ENCODE peak calls at places on chromosomes 12 and 14, in six cellular contexts. O, Q, M, A, X and S are unnamed samples.

GRCh38 chr12:122395319-122395718 is 27.1 kb downstream of the CLIP1 start:
- DNase-seq in M (no peak), Q (peak), A (peak), X (no peak), O (no peak), S (no peak)

GRCh38 chr12:71594214-71594948 is 69.3 kb downstream of the ZFC3H1 start:
- DNase-seq in X (no peak), Q (peak), A (no peak), M (no peak), O (peak), S (no peak)

GRCh38 chr12:124388679-124389536 is 94.0 kb downstream of the RFLNA start:
- DNase-seq in M (peak), Q (peak), X (peak), O (peak), A (peak), S (peak)

GRCh38 chr12:4027412-4027811 is 154.2 kb upstream of the PARP11 start:
- DNase-seq in A (no peak), M (no peak), Q (no peak), X (peak), O (no peak), S (no peak)

GRCh38 chr12:52246720-52247621 is 13.9 kb downstream of the KRT7 start:
- DNase-seq in A (no peak), O (no peak), X (no peak), M (peak), Q (no peak), S (no peak)

GRCh38 chr12:57836442-57837375 is 9.8 kb downstream of the CTDSP2 start:
- DNase-seq in O (peak), Q (peak), A (peak), X (peak), M (peak), S (peak)

GRCh38 chr14:79278798-79279644 is 932.3 kb downstream of the DIO2 start:
- DNase-seq in A (peak), Q (peak), M (peak), X (peak), O (peak), S (no peak)

GRCh38 chr14:77139540-77140342 is 1.9 kb downstream of the ZDHHC22 start:
- DNase-seq in M (peak), A (peak), O (peak), Q (no peak), X (peak), S (no peak)

GRCh38 chr12:12190087-12190809 is 76.6 kb downstream of the LRP6 start:
- DNase-seq in X (no peak), O (no peak), A (peak), M (no peak), Q (peak), S (no peak)

GRCh38 chr12:118330421-118331018 is 42.2 kb downstream of the TAOK3 start:
- DNase-seq in M (peak), Q (peak), O (no peak), A (peak), X (no peak), S (no peak)

GRCh38 chr14:100291305-100292075 is 14.8 kb downstream of the SLC25A29 start:
- DNase-seq in X (peak), A (no peak), M (peak), Q (no peak), O (no peak), S (no peak)

GRCh38 chr12:22670762-22671161 is 45.8 kb downstream of the ETNK1 start:
- DNase-seq in O (no peak), A (no peak), Q (no peak), M (no peak), X (no peak), S (no peak)

GRCh38 chr14:55438066-55438683 is 2.2 kb downstream of the TBPL2 start:
- DNase-seq in Q (peak), M (peak), A (peak), O (peak), X (no peak), S (peak)

GRCh38 chr14:94601961-94602391 is 10.2 kb upstream of the SERPINA3 start:
- DNase-seq in Q (peak), X (no peak), A (peak), O (peak), M (no peak), S (peak)

GRCh38 chr12:56202366-56202765 is 13.1 kb upstream of the SMARCC2 start:
- DNase-seq in M (no peak), A (no peak), Q (no peak), O (no peak), X (no peak), S (no peak)

GRCh38 chr12:48618541-48618940 is 48.7 kb upstream of the LALBA start:
- DNase-seq in M (peak), O (peak), Q (peak), X (no peak), A (peak), S (peak)

GRCh38 chr12:46400406-46400805 is 27.8 kb upstream of the SLC38A2 start:
- DNase-seq in A (peak), M (no peak), Q (no peak), X (no peak), O (no peak), S (no peak)

GRCh38 chr14:94395306-94395899 is 7.0 kb upstream of the SERPINA1 start:
- DNase-seq in A (no peak), O (no peak), X (no peak), Q (no peak), M (no peak), S (no peak)

GRCh38 chr12:91326043-91327027 is 143.7 kb upstream of the DCN start:
- DNase-seq in X (no peak), A (peak), M (peak), O (peak), Q (peak), S (no peak)

GRCh38 chr14:105026033-105026785 is 5.3 kb upstream of the CDCA4 start:
- DNase-seq in O (no peak), Q (peak), M (peak), X (no peak), A (peak), S (no peak)

GRCh38 chr14:88189040-88189839 is 133.8 kb downstream of the KCNK10 start:
- DNase-seq in Q (peak), A (peak), M (peak), O (peak), X (no peak), S (peak)

GRCh38 chr14:68585690-68586089 is 207.2 kb downstream of the ZFP36L1 start:
- DNase-seq in X (no peak), Q (peak), A (no peak), M (no peak), O (no peak), S (peak)

GRCh38 chr12:29543036-29543435 is 45.5 kb upstream of the OVCH1 start:
- DNase-seq in M (no peak), Q (no peak), O (no peak), X (no peak), A (no peak), S (peak)

GRCh38 chr12:90801776-90802175 is 153.2 kb downstream of the CCER1 start:
- DNase-seq in Q (peak), M (no peak), X (no peak), O (no peak), A (peak), S (no peak)

GRCh38 chr14:99541677-99542470 is 60.7 kb downstream of the CCNK start:
- DNase-seq in M (no peak), O (no peak), Q (no peak), A (peak), X (peak), S (no peak)

GRCh38 chr14:75249251-75249957 is 29.2 kb upstream of the FOS start:
- DNase-seq in Q (no peak), M (peak), A (peak), O (no peak), X (no peak), S (no peak)

GRCh38 chr14:100914597-100915021 is 11.1 kb upstream of the RTL1 start:
- DNase-seq in X (no peak), Q (no peak), O (no peak), M (no peak), A (no peak), S (no peak)

GRCh38 chr12:26214121-26214520 is 18.7 kb downstream of the SSPN start:
- DNase-seq in M (no peak), A (no peak), Q (no peak), X (no peak), O (no peak), S (no peak)

GRCh38 chr12:46667547-46667946 is 158.2 kb downstream of the SLC38A4 start:
- DNase-seq in Q (no peak), A (peak), M (no peak), X (no peak), O (no peak), S (no peak)

GRCh38 chr12:109999983-110000505 is 814 bp downstream of the ANKRD13A start:
- DNase-seq in A (peak), X (peak), M (no peak), O (peak), Q (no peak), S (peak)

GRCh38 chr14:79293482-79293881 is 917.8 kb downstream of the DIO2 start:
- DNase-seq in A (no peak), X (no peak), O (no peak), M (no peak), Q (no peak), S (no peak)

GRCh38 chr12:101670007-101670671 is 27.3 kb upstream of the CHPT1 start:
- DNase-seq in Q (peak), M (peak), O (peak), A (peak), X (no peak), S (peak)

GRCh38 chr14:50733479-50733878 is 65.4 kb upstream of the SAV1 start:
- DNase-seq in X (no peak), A (no peak), O (no peak), M (no peak), Q (no peak), S (no peak)

GRCh38 chr14:102924632-102925588 is 2.4 kb downstream of the AMN start:
- DNase-seq in Q (no peak), A (no peak), O (no peak), X (peak), M (no peak), S (no peak)
- TF ChIP-seq CTCF in Q (peak), A (no peak), O (no peak), X (no peak), M (no peak), S (no peak)

DNA sequence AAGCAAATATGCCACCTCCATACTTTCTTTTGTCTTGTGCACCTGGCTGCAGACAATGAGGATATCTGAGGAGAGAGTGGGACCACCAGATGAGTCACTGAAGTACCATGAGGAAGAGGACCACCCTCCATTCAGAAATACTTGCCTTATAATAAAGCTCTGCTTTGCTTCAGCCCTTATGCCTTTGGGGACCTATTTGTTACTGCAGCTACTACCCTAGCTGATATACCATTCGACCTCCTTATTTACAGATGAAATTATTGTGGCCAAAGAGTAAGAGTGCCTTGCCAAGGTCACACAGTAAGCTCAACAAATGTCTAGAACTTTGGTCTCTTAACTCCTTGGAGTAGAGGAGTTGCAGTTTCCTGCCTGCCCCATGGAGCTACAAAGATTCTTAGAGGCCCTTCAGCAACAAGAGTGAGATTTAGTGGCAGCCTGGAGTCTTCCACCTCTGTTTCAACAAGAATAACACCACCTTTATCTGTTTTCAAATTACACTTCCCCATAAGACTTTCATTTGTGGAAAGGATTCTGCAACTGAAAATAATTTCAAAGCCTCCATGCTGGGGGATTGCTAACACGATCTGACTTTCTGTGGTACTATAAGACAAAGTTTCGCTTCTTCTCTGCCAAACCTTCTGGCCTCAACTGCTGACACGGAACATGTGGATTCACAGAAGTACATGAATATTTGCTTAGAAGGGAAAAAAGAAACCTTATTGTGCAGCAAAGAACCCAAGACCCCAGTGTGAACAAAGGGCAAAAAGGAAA is 3.6 kb downstream of the CMKLR1 start:
- DNase-seq in Q (no peak), X (no peak), M (peak), A (no peak), O (no peak), S (no peak)
- TF ChIP-seq CTCF in Q (no peak), X (no peak), M (no peak), A (no peak), O (no peak), S (no peak)

GRCh38 chr12:115979851-115980250 is 297.6 kb downstream of the MED13L start:
- DNase-seq in A (no peak), O (no peak), X (no peak), M (no peak), Q (no peak), S (no peak)

GRCh38 chr12:115979351-115979750 is 298.1 kb downstream of the MED13L start:
- DNase-seq in A (no peak), O (no peak), M (no peak), X (no peak), Q (no peak), S (no peak)

GRCh38 chr12:115980339-115980738 is 297.2 kb downstream of the MED13L start:
- DNase-seq in Q (no peak), M (no peak), A (no peak), X (no peak), O (no peak), S (no peak)

GRCh38 chr12:115984607-115985006 is 292.9 kb downstream of the MED13L start:
- DNase-seq in O (no peak), A (no peak), Q (no peak), M (no peak), X (no peak), S (no peak)

DNA sequence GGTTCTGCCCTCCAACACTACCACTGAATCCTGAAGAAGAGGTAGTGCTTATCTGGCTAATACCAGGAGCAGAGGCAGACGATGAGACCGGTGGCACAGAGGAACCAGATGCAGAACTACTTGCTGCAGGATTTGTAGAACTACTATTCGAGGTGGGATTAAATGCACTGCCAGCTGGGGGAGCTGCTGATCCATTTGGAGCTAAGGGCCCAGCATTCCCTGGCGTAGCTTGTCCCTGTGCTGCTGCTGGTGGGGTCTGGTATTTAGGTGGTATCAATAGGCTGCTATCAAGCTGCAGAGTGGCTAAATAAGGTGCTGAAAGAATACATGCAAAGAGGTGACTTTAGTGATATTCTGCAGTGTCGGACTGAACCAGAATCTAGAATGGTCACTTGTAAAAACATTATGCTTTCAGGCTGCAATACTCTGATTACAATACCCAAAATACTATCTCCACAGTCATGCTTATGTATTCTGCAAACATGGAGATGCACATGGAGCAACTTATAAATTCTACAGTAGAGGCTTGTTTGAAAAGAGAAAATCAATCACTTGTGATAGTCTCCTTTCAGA is 294.2 kb downstream of the MED13L start:
- DNase-seq in A (peak), M (no peak), Q (no peak), O (no peak), X (no peak), S (no peak)
- TF ChIP-seq CTCF in A (peak), M (peak), Q (peak), O (no peak), X (peak), S (peak)

GRCh38 chr12:75816892-75817291 is 214.7 kb downstream of the PHLDA1 start:
- DNase-seq in X (no peak), O (no peak), M (no peak), A (peak), Q (peak), S (no peak)
- TF ChIP-seq CTCF in X (peak), O (no peak), M (peak), A (no peak), Q (no peak), S (peak)

DNA sequence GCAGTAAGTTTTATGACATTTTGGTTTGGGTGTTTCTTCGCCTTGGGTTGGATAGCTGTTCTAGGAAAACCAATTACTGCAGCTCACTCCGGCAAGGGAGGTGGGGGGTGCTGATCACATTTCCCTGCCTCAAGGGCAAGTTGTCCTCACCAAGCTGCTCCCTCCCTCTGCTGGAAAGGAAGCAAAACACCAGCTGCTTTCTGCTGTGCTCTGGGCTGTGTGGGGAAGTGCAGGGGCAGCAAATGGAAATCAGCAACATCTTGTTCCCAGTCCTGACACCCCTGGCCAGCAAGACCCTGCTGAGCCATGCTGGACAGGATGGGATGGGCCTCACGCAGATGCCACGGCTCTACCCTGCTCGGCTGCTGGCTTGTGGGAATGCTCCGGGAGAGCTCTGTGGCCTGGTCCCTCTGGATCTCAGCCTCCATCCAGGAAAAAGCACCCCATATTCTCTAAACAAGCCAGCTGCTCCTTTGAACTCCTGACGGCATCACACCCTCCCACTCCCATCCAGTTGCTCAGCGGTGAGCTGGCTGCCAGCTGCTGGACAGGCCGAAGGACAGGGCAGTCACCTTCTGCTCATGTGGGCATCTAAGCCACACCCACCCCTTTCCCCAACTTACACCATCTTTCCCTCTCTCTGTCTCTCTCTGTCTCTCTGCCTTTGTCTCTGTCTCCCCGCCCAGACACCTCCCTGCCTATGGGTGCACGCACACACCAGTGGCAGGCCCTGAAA is 52.4 kb upstream of the EIF5 start:
- DNase-seq in A (peak), O (peak), M (no peak), X (peak), Q (peak), S (peak)
- TF ChIP-seq CTCF in A (peak), O (peak), M (peak), X (peak), Q (peak), S (peak)

GRCh38 chr12:54010972-54011664 is 2.3 kb downstream of the HOXC8 start:
- DNase-seq in Q (no peak), M (no peak), A (no peak), X (peak), O (no peak), S (no peak)

GRCh38 chr12:54011665-54012532 is 3.1 kb downstream of the HOXC8 start:
- DNase-seq in Q (no peak), O (no peak), X (no peak), M (no peak), A (no peak), S (no peak)

GRCh38 chr12:54014315-54015209 is 5.8 kb downstream of the HOXC8 start:
- DNase-seq in M (no peak), Q (no peak), O (no peak), A (no peak), X (peak), S (no peak)

GRCh38 chr12:54010053-54010971 is 1.5 kb downstream of the HOXC8 start:
- DNase-seq in M (no peak), O (no peak), X (peak), Q (no peak), A (no peak), S (no peak)

GRCh38 chr12:54012631-54013398 is 4.0 kb downstream of the HOXC8 start:
- DNase-seq in X (peak), O (no peak), M (no peak), A (no peak), Q (no peak), S (no peak)
- TF ChIP-seq CTCF in X (no peak), O (no peak), M (no peak), A (no peak), Q (no peak), S (no peak)